ENCODE peak calls at places on chromosomes 11 and 22, in six cellular contexts. Q is heart left ventricle, L is cardiac muscle cell, B is PC-9, H is GM23338, T is colonic mucosa. K is an unnamed sample. For H3K4me1, the result is how much of the 10 kb centered on the place peaks cover.

GRCh38 chr11:66966351-66966750 is 8.2 kb upstream of the PC start:
- DNase-seq in Q (no peak), L (no peak), B (no peak), H (no peak), T (no peak), K (no peak)

GRCh38 chr11:110199184-110199981 is 97.0 kb downstream of the RDX start:
- DNase-seq in Q (no peak), L (peak), B (no peak), H (no peak), T (no peak), K (peak)

GRCh38 chr11:34139346-34139745 is 33.9 kb downstream of the NAT10 start:
- DNase-seq in Q (no peak), L (no peak), B (no peak), H (no peak), T (no peak), K (no peak)

GRCh38 chr11:118877487-118878173 is 6.1 kb upstream of the CXCR5 start:
- DNase-seq in Q (no peak), L (no peak), B (no peak), H (no peak), T (no peak), K (no peak)

GRCh38 chr22:27988704-27989103 is 69.6 kb upstream of the PITPNB start:
- DNase-seq in Q (no peak), L (no peak), B (no peak), H (no peak), T (no peak), K (no peak)

GRCh38 chr11:114147389-114148382 is 88.2 kb downstream of the ZBTB16 start:
- DNase-seq in Q (no peak), L (peak), B (no peak), H (no peak), T (no peak), K (peak)

GRCh38 chr22:39645532-39645931 is 75.0 kb downstream of the CACNA1I start:
- DNase-seq in Q (no peak), L (no peak), B (no peak), H (no peak), T (no peak), K (no peak)

GRCh38 chr11:68974421-68975194 is 6.2 kb downstream of the MRGPRD start:
- DNase-seq in Q (no peak), L (no peak), B (no peak), H (peak), T (no peak), K (peak)

GRCh38 chr11:44421090-44421675 is 111.2 kb upstream of the ALX4 start:
- DNase-seq in Q (no peak), L (no peak), B (no peak), H (no peak), T (no peak), K (no peak)

GRCh38 chr11:26319906-26320305 is 12.0 kb upstream of the ANO3 start:
- DNase-seq in Q (no peak), L (no peak), B (no peak), H (peak), T (no peak), K (peak)

GRCh38 chr11:10892250-10892649 is 34.4 kb upstream of the ZBED5 start:
- DNase-seq in Q (no peak), L (no peak), B (no peak), H (no peak), T (no peak), K (no peak)

GRCh38 chr11:68014157-68014965 is 4.2 kb downstream of the ALDH3B1 start:
- DNase-seq in Q (no peak), L (no peak), B (peak), H (no peak), T (peak), K (no peak)

GRCh38 chr11:114315749-114316368 is 19.7 kb downstream of the NNMT start:
- DNase-seq in Q (no peak), L (no peak), B (no peak), H (peak), T (peak), K (peak)

GRCh38 chr22:25780673-25781072 is 38.7 kb downstream of the MYO18B start:
- DNase-seq in Q (no peak), L (peak), B (no peak), H (no peak), T (no peak), K (no peak)

GRCh38 chr11:75813126-75813525 is 1.9 kb upstream of the UVRAG start:
- DNase-seq in Q (no peak), L (no peak), B (no peak), H (no peak), T (no peak), K (no peak)

GRCh38 chr11:75809991-75810390 is 5.0 kb upstream of the UVRAG start:
- DNase-seq in Q (no peak), L (no peak), B (no peak), H (no peak), T (no peak), K (no peak)

GRCh38 chr11:75812542-75813040 is 2.4 kb upstream of the UVRAG start:
- DNase-seq in Q (no peak), L (peak), B (no peak), H (peak), T (no peak), K (peak)

GRCh38 chr11:75811485-75811884 is 3.5 kb upstream of the UVRAG start:
- DNase-seq in Q (no peak), L (no peak), B (no peak), H (no peak), T (no peak), K (peak)

GRCh38 chr11:75810637-75811383 is 4.2 kb upstream of the UVRAG start:
- DNase-seq in Q (no peak), L (no peak), B (no peak), H (no peak), T (no peak), K (no peak)
- H3K4me3 ChIP-seq in Q (no peak), L (no peak), B (no peak), H (no peak), T (no peak), K (peak)

DNA sequence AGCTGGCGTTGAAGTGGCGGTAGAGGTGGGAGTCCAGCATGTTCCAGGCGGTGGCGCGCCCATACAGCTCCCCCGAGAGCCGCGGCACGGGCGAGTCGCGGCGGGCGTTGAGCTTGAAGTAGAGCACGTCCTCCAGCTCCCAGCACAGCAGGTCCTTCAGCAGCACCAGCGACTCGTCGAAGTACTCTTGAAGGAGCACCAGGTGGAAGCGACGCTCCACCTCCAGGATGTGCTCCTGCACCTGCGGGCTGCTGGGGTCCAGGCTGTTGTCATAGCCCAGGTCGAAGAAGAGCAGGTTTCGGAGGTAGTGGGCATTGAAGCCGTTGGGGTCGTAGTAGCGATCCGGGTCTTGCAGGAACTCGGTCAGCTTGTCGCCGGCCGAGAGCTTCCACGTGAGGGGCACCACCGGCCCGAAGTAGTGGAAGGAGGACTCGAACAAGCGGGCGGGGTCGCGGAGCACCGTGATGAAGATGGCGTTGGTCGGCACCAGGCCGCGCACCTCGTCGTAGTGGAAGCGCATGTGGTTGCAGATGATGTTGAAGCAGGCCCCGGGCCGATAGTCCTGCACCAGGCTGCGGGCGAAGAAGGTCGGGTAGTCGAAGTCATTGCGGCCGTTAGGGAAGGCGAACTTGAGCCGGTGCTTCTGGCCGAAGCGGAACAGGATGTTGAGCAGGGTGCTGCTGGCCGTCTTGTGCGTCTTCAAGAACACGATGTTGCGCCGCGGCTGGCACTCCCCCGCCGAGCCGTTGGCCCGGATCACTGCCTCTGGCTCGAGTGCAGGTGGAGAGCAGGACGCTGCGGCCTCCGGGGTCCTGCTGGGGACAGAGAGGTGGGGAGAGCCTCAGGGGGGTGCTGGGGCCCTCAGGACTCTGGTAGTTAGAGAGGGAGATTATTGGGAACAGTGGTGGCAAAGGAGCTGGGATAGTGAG is 9.0 kb upstream of the SEC14L6 start:
- DNase-seq in Q (no peak), L (no peak), B (no peak), H (peak), T (no peak), K (peak)
- H3K4me1 ChIP-seq in Q (under half), L (under half), B (under half), H (under half), T (under half), K (under half)

DNA sequence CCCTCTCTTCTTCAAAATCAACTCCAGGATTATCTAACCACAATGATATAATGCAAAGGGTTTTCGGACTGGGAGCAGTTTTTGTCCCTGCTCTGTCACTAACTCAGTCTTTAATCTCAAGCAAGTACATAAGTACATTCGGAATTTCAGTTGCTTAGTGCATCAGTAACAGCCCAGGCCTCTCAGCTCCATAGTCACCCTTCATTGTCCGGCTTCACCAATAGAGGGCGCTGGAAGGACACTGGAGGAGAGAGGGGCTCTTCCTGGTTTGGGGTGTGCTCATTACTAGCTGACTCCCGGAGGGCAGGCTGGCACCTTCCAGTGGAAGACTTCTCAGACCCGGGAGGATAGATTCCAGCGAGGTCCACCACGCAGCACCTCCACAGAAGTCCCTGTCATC is 90.4 kb upstream of the PDGFD start:
- DNase-seq in Q (peak), L (peak), B (peak), H (peak), T (peak), K (peak)
- TF ChIP-seq CTCF in Q (peak), L (peak), B (peak), H (peak), T (peak), K (peak)

GRCh38 chr11:20601221-20601914 is 2.0 kb downstream of the SLC6A5 start:
- DNase-seq in Q (no peak), L (no peak), B (no peak), H (peak), T (no peak), K (peak)
- H3K4me3 ChIP-seq in Q (no peak), L (no peak), B (no peak), H (peak), T (no peak), K (no peak)

GRCh38 chr22:23847310-23847920 is 8.6 kb upstream of the DERL3 start:
- DNase-seq in Q (no peak), L (no peak), B (no peak), H (no peak), T (no peak), K (no peak)
- H3K4me1 ChIP-seq in Q (half or more), L (under half), B (under half), H (under half), T (under half), K (under half)

GRCh38 chr22:24107668-24108067 is 73.6 kb upstream of the SUSD2 start:
- DNase-seq in Q (peak), L (no peak), B (no peak), H (no peak), T (peak), K (no peak)
- TF ChIP-seq CTCF in Q (peak), L (peak), B (no peak), H (no peak), T (no peak), K (no peak)

GRCh38 chr11:108524422-108524821 is 26.2 kb upstream of the POGLUT3 start:
- DNase-seq in Q (no peak), L (no peak), B (no peak), H (no peak), T (no peak), K (no peak)
- H3K4me3 ChIP-seq in Q (no peak), L (no peak), B (no peak), H (no peak), T (no peak), K (no peak)

K was measured in endodermal cell.